ENCODE peak calls at places on chromosomes 6 and 20, in five cellular contexts. J is fibroblast of mammary gland, H is H7, P is memory B cell, G is tibial nerve. X is an unnamed sample.

GRCh38 chr20:16381444-16381843 is 191.8 kb downstream of the KIF16B start:
- DNase-seq in J (no peak), H (no peak), P (no peak), G (no peak), X (no peak)

GRCh38 chr6:21227486-21227885 is 366.1 kb upstream of the SOX4 start:
- DNase-seq in J (peak), H (no peak), P (no peak), G (no peak), X (no peak)

GRCh38 chr20:48761023-48761785 is 66.6 kb downstream of the PREX1 start:
- DNase-seq in J (no peak), H (no peak), P (no peak), G (peak), X (no peak)

GRCh38 chr6:50270427-50270826 is 220.7 kb upstream of the DEFB112 start:
- DNase-seq in J (no peak), H (no peak), P (no peak), G (no peak), X (no peak)

GRCh38 chr6:138722425-138723371 is 50.9 kb upstream of the CCDC28A start:
- DNase-seq in J (peak), H (no peak), P (no peak), G (no peak), X (no peak)

GRCh38 chr6:78910611-78911134 is 43.3 kb downstream of the IRAK1BP1 start:
- DNase-seq in J (peak), H (peak), P (no peak), G (no peak), X (peak)

GRCh38 chr20:62984666-62985065 is 22.1 kb downstream of the BHLHE23 start:
- DNase-seq in J (no peak), H (no peak), P (no peak), G (no peak), X (no peak)

GRCh38 chr6:110053395-110054240 is 75.5 kb downstream of the GPR6 start:
- DNase-seq in J (peak), H (peak), P (peak), G (peak), X (no peak)

GRCh38 chr20:45940469-45940868 is 6.0 kb downstream of the PCIF1 start:
- DNase-seq in J (no peak), H (peak), P (no peak), G (no peak), X (no peak)

GRCh38 chr6:215335-216034 is 76.8 kb upstream of the DUSP22 start:
- DNase-seq in J (peak), H (no peak), P (no peak), G (no peak), X (no peak)

GRCh38 chr6:74458536-74458935 is 747.3 kb downstream of the COL12A1 start:
- DNase-seq in J (no peak), H (no peak), P (no peak), G (no peak), X (no peak)

GRCh38 chr20:58065508-58066361 is 162.7 kb downstream of the ANKRD60 start:
- DNase-seq in J (peak), H (peak), P (no peak), G (no peak), X (no peak)

GRCh38 chr6:74100719-74101287 is 404.8 kb downstream of the CD109 start:
- DNase-seq in J (no peak), H (no peak), P (no peak), G (no peak), X (no peak)

GRCh38 chr6:127966616-127967015 is 65.8 kb upstream of the THEMIS start:
- DNase-seq in J (no peak), H (no peak), P (no peak), G (no peak), X (no peak)

GRCh38 chr6:160253714-160254113 is 4.9 kb downstream of the SLC22A2 start:
- DNase-seq in J (no peak), H (no peak), P (no peak), G (no peak), X (no peak)

GRCh38 chr6:46051962-46052361 is 36.3 kb upstream of the CLIC5 start:
- DNase-seq in J (peak), H (no peak), P (no peak), G (no peak), X (no peak)